ENCODE peak calls at places on chromosomes 16 and 17, in five cellular contexts. O is heart right ventricle, S is psoas muscle, K is NT2/D1, J is upper lobe of left lung. Q is an unnamed sample. For H3K9me3, the result is how much of the 10 kb centered on the place peaks cover.

GRCh38 chr17:1413281-1413791 is 13.3 kb upstream of the YWHAE start:
- DNase-seq in O (peak), S (peak), K (no peak), J (peak), Q (no peak)

GRCh38 chr16:24890746-24891145 is 45.0 kb downstream of the SLC5A11 start:
- DNase-seq in S (no peak), K (no peak), O (no peak), J (no peak), Q (no peak)

GRCh38 chr17:8696951-8697745 is 47.5 kb downstream of the CCDC42 start:
- DNase-seq in J (no peak), O (no peak), K (peak), S (no peak), Q (no peak)

GRCh38 chr17:50421308-50422031 is 4.5 kb upstream of the ACSF2 start:
- DNase-seq in S (no peak), K (no peak), O (no peak), J (no peak), Q (no peak)

GRCh38 chr16:4402439-4403132 is 13.8 kb downstream of the CORO7 start:
- DNase-seq in K (peak), J (peak), S (peak), O (peak), Q (peak)

GRCh38 chr17:2977157-2977556 is 86.2 kb downstream of the OR1D5 start:
- DNase-seq in S (no peak), O (no peak), K (no peak), J (no peak), Q (no peak)

GRCh38 chr16:80993293-80993691 is 13.4 kb downstream of the CMC2 start:
- DNase-seq in K (no peak), O (no peak), J (no peak), S (no peak), Q (no peak)

GRCh38 chr17:31596382-31597323 is 205.2 kb downstream of the RAB11FIP4 start:
- DNase-seq in O (peak), J (peak), K (peak), S (peak), Q (no peak)

GRCh38 chr16:2983706-2984136 is 3.5 kb upstream of the PKMYT1 start:
- DNase-seq in S (peak), J (peak), O (peak), K (no peak), Q (peak)

GRCh38 chr17:66441012-66441703 is 138.7 kb downstream of the PRKCA start:
- DNase-seq in K (no peak), O (no peak), S (no peak), J (no peak), Q (no peak)

DNA sequence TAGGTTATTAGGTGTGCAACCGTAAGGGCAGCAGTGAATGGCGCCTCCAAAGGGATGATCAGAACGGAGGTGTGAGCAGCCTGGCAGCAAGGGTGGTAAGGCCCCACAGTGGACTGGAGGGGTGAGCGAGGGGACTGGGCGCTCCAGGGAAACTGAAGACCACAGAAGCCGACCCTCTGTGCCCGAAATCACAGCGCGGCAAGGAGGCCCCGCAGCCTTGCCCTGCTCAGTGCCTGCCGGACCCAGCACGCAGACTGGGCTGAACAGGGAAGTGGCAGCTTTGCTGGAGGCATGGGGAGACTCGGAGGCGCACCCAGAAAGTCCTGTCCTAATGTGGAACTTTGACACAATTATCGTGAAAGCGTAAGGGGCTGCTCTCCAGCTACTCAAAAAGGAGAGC is 38.4 kb downstream of the KLHDC4 start:
- DNase-seq in J (no peak), K (no peak), O (no peak), S (no peak), Q (no peak)
- H3K9me3 ChIP-seq in J (under half), K (under half), O (under half), S (under half), Q (under half)

GRCh38 chr16:55892821-55893220 is 17.6 kb upstream of the CES5A start:
- DNase-seq in K (no peak), O (no peak), S (no peak), J (no peak), Q (no peak)
- H3K9me3 ChIP-seq in K (half or more), O (half or more), S (under half), J (under half), Q (under half)

DNA sequence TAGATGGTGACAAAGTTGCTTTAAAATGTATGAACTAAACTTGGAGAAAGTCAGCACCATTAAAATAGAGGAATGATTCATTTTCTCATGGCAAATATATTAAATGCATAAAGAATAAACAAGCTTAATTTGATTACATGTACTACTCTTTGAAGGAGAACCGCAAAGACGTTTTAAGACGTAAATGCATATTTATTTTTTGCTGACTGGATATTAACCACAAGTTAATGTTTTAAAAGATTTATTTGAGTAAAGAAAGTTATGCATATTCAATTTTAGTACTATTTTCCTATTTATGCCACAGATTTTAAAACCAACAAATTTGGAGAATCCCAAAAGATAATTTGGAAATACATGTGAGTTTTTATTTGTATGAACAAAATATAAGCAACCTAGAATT is 1121.9 kb downstream of the CDH8 start:
- DNase-seq in S (no peak), O (no peak), K (no peak), J (no peak), Q (no peak)
- H3K9me3 ChIP-seq in S (under half), O (under half), K (under half), J (under half), Q (under half)

GRCh38 chr16:35596467-35596866 is 2137.1 kb downstream of the TP53TG3F start:
- DNase-seq in K (no peak), J (no peak), O (no peak), S (no peak), Q (no peak)

GRCh38 chr16:35599429-35600165 is 2140.2 kb downstream of the TP53TG3F start:
- DNase-seq in S (no peak), J (no peak), K (no peak), O (no peak), Q (no peak)

GRCh38 chr16:35602116-35602515 is 2142.7 kb downstream of the TP53TG3F start:
- DNase-seq in O (no peak), K (no peak), J (no peak), S (no peak), Q (no peak)

DNA sequence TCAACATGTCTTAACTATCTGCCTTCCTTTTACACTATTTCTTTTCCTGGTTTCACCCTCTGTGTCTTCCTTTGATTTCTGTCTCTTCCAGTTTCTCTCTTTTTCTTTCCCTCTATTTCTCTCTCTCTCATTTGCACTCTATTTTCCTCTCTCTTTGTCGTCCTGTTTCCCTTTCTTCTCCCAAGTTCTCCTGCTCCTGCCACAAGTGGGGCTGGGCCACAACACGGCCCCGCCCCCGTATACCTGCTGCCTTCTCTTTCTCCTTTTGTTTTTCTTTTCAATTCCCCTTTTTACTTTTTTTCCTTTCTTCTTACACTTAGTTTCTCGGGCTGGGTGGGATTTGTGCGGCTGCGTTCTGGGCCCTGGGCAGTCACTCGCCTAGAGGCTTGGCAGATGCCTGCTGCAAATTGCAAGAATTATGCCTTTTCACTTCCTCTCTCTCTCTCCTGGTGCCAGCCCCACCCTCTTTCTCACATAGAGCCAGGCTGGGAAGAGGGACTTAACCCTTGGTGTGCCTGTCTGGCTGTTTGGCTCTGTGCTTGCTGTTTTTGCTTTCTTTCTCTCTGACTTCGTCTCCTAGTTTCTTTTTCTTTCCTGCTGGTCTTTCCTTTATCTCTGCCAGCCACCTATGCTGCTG is 2139.4 kb downstream of the TP53TG3F start:
- DNase-seq in S (no peak), K (peak), J (no peak), O (no peak), Q (no peak)
- H3K9me3 ChIP-seq in S (under half), K (under half), J (under half), O (under half), Q (under half)

DNA sequence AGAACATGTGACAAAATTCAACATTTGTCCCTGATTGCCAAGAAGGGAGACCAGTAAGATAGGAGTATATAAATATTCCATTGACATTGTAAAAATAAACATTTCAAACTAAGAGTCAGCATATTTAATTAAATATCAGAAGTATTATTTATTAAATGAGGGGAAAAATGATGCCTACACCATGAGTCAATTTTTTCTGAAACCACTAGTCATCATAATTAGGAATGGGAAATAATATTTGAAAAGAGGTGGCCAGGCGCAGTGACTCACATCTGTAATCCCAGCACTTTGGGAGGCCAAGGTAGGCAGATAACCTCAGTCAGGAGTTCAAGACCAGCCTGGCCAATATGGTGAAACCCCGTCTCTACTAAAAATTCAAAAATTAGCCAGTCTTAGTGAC is 2.1 kb downstream of the CMTM1 start:
- DNase-seq in J (no peak), K (no peak), O (no peak), S (no peak), Q (no peak)
- H3K9me3 ChIP-seq in J (under half), K (under half), O (under half), S (under half), Q (under half)

DNA sequence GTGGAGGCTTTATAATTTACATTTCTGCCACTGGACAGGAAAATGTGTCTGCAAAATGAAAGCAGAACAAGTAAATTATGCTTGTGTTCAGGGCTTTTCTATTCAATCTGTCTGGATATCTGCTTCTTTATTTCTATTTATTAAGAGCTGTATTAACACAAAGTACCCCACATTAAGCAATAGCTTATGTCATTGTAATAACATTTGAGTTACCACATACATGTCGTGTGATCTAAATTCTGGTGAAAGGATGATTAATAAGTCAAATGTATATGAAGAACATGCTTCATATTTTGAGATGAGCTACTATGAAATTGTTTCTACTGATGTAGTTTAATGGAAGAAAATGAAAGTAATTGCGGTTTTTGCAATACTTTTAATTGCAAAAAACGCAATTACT is 238.2 kb downstream of the KCNJ2 start:
- DNase-seq in O (no peak), J (no peak), K (no peak), S (no peak), Q (no peak)
- H3K9me3 ChIP-seq in O (under half), J (under half), K (under half), S (under half), Q (under half)

DNA sequence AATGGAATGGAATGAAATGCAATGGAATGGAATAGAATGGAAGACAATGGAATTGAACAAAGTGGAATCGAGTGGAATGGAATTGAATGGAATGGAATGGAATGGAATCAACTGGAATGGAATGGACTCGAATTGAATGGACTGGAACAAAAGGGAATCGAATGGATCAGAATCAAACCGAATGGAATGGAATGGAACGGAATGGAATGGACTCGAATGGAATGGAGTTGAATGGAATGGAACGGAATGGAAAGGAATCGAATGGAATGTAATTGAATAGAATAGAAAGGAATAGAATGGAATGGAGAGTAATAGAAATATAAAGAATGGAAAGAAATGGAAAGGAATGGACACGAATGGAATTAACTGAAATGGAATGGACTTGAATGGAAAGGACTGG is 475.2 kb upstream of the WSB1 start:
- DNase-seq in K (no peak), S (no peak), O (no peak), J (no peak), Q (no peak)
- H3K9me3 ChIP-seq in K (half or more), S (half or more), O (half or more), J (under half), Q (under half)

Q was measured in T-helper 17 cell.